ENCODE peak calls at places on chromosomes 6 and 20, in four cellular contexts. R is MM.1S; H is CD8-positive, alpha-beta T cell; Q is OCI-LY7. M is an unnamed sample.

GRCh38 chr6:111175135-111175534 is 87.8 kb downstream of the SLC16A10 start:
- DNase-seq in R (no peak), H (no peak), Q (no peak), M (no peak)

GRCh38 chr6:135481786-135482369 is 15.7 kb downstream of the AHI1 start:
- DNase-seq in R (peak; percentile 19), H (no peak), Q (peak; percentile 53), M (no peak)

GRCh38 chr6:168865-169455 is 123.3 kb upstream of the DUSP22 start:
- DNase-seq in R (peak; percentile 58), H (no peak), Q (peak; percentile 62), M (no peak)

GRCh38 chr6:5379647-5380242 is 118.4 kb downstream of the FARS2 start:
- DNase-seq in R (peak; percentile 56), H (no peak), Q (peak; percentile 46), M (no peak)

GRCh38 chr6:155142163-155142901 is 121.5 kb upstream of the CLDN20 start:
- DNase-seq in R (no peak), H (no peak), Q (no peak), M (no peak)

GRCh38 chr6:168624948-168625347 is 184.0 kb downstream of the SMOC2 start:
- DNase-seq in R (no peak), H (no peak), Q (no peak), M (no peak)

GRCh38 chr6:16803294-16804006 is 42.2 kb upstream of the ATXN1 start:
- DNase-seq in R (no peak), H (no peak), Q (no peak), M (no peak)

GRCh38 chr20:19026121-19026878 is 186.1 kb upstream of the SLC24A3 start:
- DNase-seq in R (no peak), H (no peak), Q (no peak), M (no peak)

GRCh38 chr20:38215789-38216182 is 44.7 kb downstream of the KIAA1755 start:
- DNase-seq in R (no peak), H (no peak), Q (no peak), M (peak; percentile 9)

GRCh38 chr6:24520929-24521546 is 26.3 kb downstream of the ALDH5A1 start:
- DNase-seq in R (peak; percentile 45), H (peak; percentile 32), Q (peak; percentile 80), M (no peak)

GRCh38 chr20:47627540-47627939 is 125.9 kb downstream of the NCOA3 start:
- DNase-seq in R (no peak), H (no peak), Q (no peak), M (no peak)

GRCh38 chr6:101086473-101086872 is 205.3 kb upstream of the ASCC3 start:
- DNase-seq in R (no peak), H (no peak), Q (no peak), M (no peak)

GRCh38 chr6:39804666-39805065 is 12.5 kb downstream of the DAAM2 start:
- DNase-seq in R (peak; percentile 40), H (no peak), Q (no peak), M (no peak)

GRCh38 chr6:131756039-131756438 is 45.2 kb upstream of the CTAGE9 start:
- DNase-seq in R (no peak), H (no peak), Q (no peak), M (no peak)

GRCh38 chr6:33692760-33693158 is 18.7 kb downstream of the UQCC2 start:
- DNase-seq in R (no peak), H (peak; percentile 78), Q (no peak), M (no peak)

GRCh38 chr6:147384029-147384428 is 124.5 kb upstream of the SAMD5 start:
- DNase-seq in R (peak; percentile 34), H (no peak), Q (no peak), M (no peak)

GRCh38 chr6:98039876-98040605 is 757.0 kb upstream of the MMS22L start:
- DNase-seq in R (peak; percentile 6), H (no peak), Q (no peak), M (no peak)

GRCh38 chr6:10555625-10556309 is 34.6 kb downstream of the GCNT2 start:
- DNase-seq in R (no peak), H (no peak), Q (no peak), M (no peak)

GRCh38 chr6:37210313-37210898 is 40.5 kb downstream of the PIM1 start:
- DNase-seq in R (peak; percentile 73), H (peak; percentile 66), Q (peak; percentile 80), M (peak; percentile 75)

GRCh38 chr6:44667668-44668390 is 280.3 kb downstream of the CDC5L start:
- DNase-seq in R (no peak), H (no peak), Q (peak; percentile 21), M (no peak)

GRCh38 chr20:24773168-24773567 is 175.9 kb upstream of the CST7 start:
- DNase-seq in R (no peak), H (no peak), Q (no peak), M (peak; percentile 17)

GRCh38 chr6:157985378-157986155 is 3.9 kb downstream of the SYNJ2 start:
- DNase-seq in R (no peak), H (no peak), Q (no peak), M (no peak)

GRCh38 chr6:54238407-54238806 is 69.8 kb upstream of the TINAG start:
- DNase-seq in R (peak; percentile 19), H (no peak), Q (no peak), M (no peak)

GRCh38 chr6:21826460-21826859 is 232.9 kb downstream of the SOX4 start:
- DNase-seq in R (no peak), H (no peak), Q (no peak), M (no peak)

GRCh38 chr6:20416567-20417345 is 15.1 kb downstream of the E2F3 start:
- DNase-seq in R (no peak), H (no peak), Q (no peak), M (no peak)

GRCh38 chr20:7355056-7355455 is 585.2 kb downstream of the HAO1 start:
- DNase-seq in R (no peak), H (no peak), Q (no peak), M (no peak)

GRCh38 chr6:45421700-45422540 is 44.2 kb upstream of the SUPT3H start:
- DNase-seq in R (peak; percentile 64), H (peak; percentile 39), Q (peak; percentile 20), M (peak; percentile 80)

GRCh38 chr6:56242343-56242742 is 5.0 kb downstream of the COL21A1 start:
- DNase-seq in R (no peak), H (no peak), Q (no peak), M (no peak)

GRCh38 chr6:159463440-159463839 is 229.6 kb downstream of the SOD2 start:
- DNase-seq in R (peak; percentile 7), H (no peak), Q (peak; percentile 72), M (no peak)

GRCh38 chr6:79762370-79762769 is 131.2 kb downstream of the SH3BGRL2 start:
- DNase-seq in R (no peak), H (no peak), Q (no peak), M (no peak)

GRCh38 chr20:48797275-48797825 is 30.4 kb downstream of the PREX1 start:
- DNase-seq in R (no peak), H (no peak), Q (no peak), M (peak; percentile 63)

GRCh38 chr6:148309301-148309700 is 33.3 kb upstream of the SASH1 start:
- DNase-seq in R (no peak), H (no peak), Q (no peak), M (no peak)

GRCh38 chr20:57394087-57395082 is 3.2 kb downstream of the RBM38 start:
- DNase-seq in R (peak; percentile 6), H (peak; percentile 22), Q (no peak), M (no peak)
- H3K27ac ChIP-seq in R (peak overlapping the region; percentile 100), H (no peak overlapping the region), Q (peak overlapping the region; percentile 97), M (peak overlapping the region; percentile 80)

DNA sequence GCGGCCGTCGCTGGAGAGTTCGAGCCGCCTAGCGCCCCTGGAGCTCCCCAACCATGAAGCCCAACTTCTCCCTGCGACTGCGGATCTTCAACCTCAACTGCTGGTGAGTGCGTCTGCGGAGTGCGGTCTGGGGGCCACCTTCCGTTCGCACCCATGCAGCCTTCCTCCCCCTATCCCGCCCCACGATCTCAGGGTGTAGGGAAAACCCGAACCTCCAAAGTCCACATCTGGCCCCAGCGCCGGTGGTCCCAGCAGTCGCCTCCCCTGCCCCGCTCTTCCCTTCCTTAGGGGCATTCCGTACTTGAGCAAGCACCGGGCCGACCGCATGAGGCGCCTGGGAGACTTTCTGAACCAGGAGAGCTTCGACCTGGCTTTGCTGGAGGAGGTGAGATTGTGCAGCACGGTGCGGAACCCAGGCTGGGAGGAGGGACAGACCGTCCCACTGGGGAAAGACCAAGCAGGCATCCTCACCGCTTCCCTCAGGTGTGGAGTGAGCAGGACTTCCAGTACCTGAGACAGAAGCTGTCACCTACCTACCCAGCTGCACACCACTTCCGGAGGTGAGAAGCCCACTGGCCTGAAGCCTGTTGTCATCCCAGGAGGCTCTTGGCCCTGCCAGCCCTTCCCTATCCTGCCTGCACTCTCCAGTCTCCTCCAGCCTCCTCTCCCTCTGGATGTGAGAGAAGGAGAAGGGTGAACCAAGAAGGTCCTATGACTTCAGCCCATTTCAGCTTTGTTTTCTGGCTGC is 719 bp downstream of the SMPD2 start:
- DNase-seq in R (peak; percentile 31), H (peak; percentile 55), Q (peak; percentile 42), M (peak; percentile 80)
- H3K27ac ChIP-seq in R (peak overlapping the region; percentile 52), H (peak overlapping the region; percentile 83), Q (peak overlapping the region; percentile 57), M (peak overlapping the region; percentile 89)

GRCh38 chr6:165090206-165090605 is 219.2 kb downstream of the C6orf118 start:
- DNase-seq in R (no peak), H (no peak), Q (no peak), M (no peak)
- H3K27ac ChIP-seq in R (no peak overlapping the region), H (no peak overlapping the region), Q (no peak overlapping the region), M (no peak overlapping the region)

GRCh38 chr6:161266866-161267265 is 7.0 kb downstream of the AGPAT4 start:
- DNase-seq in R (no peak), H (no peak), Q (no peak), M (no peak)

GRCh38 chr6:161265975-161266374 is 7.9 kb downstream of the AGPAT4 start:
- DNase-seq in R (no peak), H (no peak), Q (no peak), M (no peak)

GRCh38 chr6:161268526-161269210 is 5.2 kb downstream of the AGPAT4 start:
- DNase-seq in R (no peak), H (no peak), Q (no peak), M (no peak)

GRCh38 chr6:161271343-161272019 is 2.4 kb downstream of the AGPAT4 start:
- DNase-seq in R (no peak), H (no peak), Q (no peak), M (no peak)

DNA sequence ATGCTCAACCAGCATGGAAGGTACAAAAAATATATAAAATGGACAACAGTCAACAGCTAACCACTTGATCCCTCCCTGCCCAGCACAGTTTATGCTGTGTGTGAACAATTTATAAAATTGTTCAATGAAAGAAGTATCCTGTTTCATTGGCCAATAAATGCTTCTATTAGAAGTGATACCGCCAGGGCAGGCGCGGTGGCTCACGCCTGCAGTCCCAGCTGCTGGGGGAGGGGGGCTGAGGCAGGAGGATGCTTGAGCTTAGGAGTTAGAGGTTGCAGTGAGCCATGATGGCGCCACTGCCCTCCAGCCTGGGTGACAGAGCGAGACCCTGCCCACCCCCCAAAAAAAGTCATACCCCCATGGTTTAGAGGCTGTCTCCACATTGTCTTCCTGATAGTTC is 4.6 kb downstream of the AGPAT4 start:
- DNase-seq in R (no peak), H (no peak), Q (no peak), M (no peak)
- H3K27ac ChIP-seq in R (no peak overlapping the region), H (no peak overlapping the region), Q (no peak overlapping the region), M (no peak overlapping the region)

DNA sequence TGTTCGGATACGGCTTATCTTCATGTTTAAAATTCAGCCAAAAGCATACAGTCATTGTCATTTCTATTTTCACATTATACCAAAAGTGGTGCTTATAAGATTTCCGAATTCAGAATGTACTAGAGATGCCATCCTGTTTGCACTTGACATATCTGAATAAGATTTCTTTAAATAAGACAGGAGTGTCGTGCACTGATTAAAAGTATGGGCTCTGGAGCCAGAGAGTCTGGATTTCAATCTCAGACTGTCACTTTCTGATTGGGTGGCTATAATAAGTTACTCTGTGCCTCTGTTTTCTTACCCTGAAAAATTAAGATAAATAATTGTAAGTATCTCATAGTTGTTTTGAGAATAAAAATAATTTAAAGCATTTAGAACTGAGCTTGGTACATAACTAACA is 92.8 kb downstream of the RWDD2A start:
- DNase-seq in R (no peak), H (no peak), Q (no peak), M (no peak)
- H3K27ac ChIP-seq in R (no peak overlapping the region), H (no peak overlapping the region), Q (no peak overlapping the region), M (no peak overlapping the region)